ENCODE peak calls at places on chromosomes 5 and 9, in nine cellular contexts. H, D, U, Q, X, F, O, I and W are unnamed samples.

GRCh38 chr5:126736141-126736540 is 40.8 kb upstream of the LMNB1 start:
- DNase-seq in O (no peak), H (no peak), U (no peak), D (no peak), I (no peak), Q (no peak), X (no peak), F (peak; percentile 66), W (no peak)

GRCh38 chr5:142475102-142475501 is 150.3 kb upstream of the SPRY4 start:
- DNase-seq in F (peak; percentile 24), U (no peak), Q (no peak), X (no peak), H (no peak), I (no peak), D (no peak), O (no peak), W (no peak)

GRCh38 chr9:95085036-95085770 is 232.3 kb downstream of the FANCC start:
- DNase-seq in O (no peak), D (no peak), X (no peak), Q (no peak), H (no peak), I (no peak), U (no peak), F (no peak), W (no peak)

GRCh38 chr9:129885018-129885669 is 49.9 kb downstream of the USP20 start:
- DNase-seq in O (no peak), I (peak; percentile 31), U (peak; percentile 38), H (peak; percentile 72), Q (no peak), X (no peak), F (no peak), D (no peak), W (no peak)

GRCh38 chr9:83327323-83327722 is 210.9 kb downstream of the FRMD3 start:
- DNase-seq in F (peak; percentile 48), U (no peak), D (no peak), H (no peak), I (peak; percentile 49), Q (no peak), O (no peak), X (no peak), W (no peak)

GRCh38 chr9:98415782-98416181 is 160.3 kb upstream of the TBC1D2 start:
- DNase-seq in D (no peak), F (no peak), U (no peak), X (no peak), O (no peak), I (no peak), Q (no peak), H (no peak), W (no peak)

GRCh38 chr9:123395276-123396006 is 39.4 kb downstream of the CRB2 start:
- DNase-seq in H (no peak), O (no peak), X (no peak), Q (no peak), U (no peak), F (no peak), D (no peak), I (no peak), W (no peak)

GRCh38 chr5:57174128-57174849 is 430 bp downstream of the GPBP1 start:
- DNase-seq in I (peak; percentile 10), X (no peak), F (peak; percentile 55), O (peak; percentile 35), D (peak; percentile 27), H (peak; percentile 79), Q (peak; percentile 39), U (no peak), W (no peak)

GRCh38 chr5:177035982-177036381 is 13.5 kb downstream of the ZNF346 start:
- DNase-seq in I (peak; percentile 21), O (no peak), Q (peak; percentile 36), X (no peak), F (no peak), U (no peak), H (no peak), D (no peak), W (no peak)

GRCh38 chr5:52751137-52751536 is 36.6 kb upstream of the ITGA1 start:
- DNase-seq in U (no peak), X (no peak), I (no peak), O (no peak), D (no peak), H (no peak), Q (peak; percentile 60), F (no peak), W (no peak)

GRCh38 chr5:79081779-79082178 is 12.2 kb downstream of the BHMT2 start:
- DNase-seq in X (no peak), F (no peak), O (no peak), Q (no peak), D (no peak), I (no peak), H (no peak), U (no peak), W (no peak)

GRCh38 chr9:35489313-35490154 is at the start of gene RUSC2:
- DNase-seq in I (peak; percentile 78), D (peak; percentile 84), U (peak; percentile 74), F (peak; percentile 89), H (no peak), X (peak; percentile 67), O (peak; percentile 61), Q (peak; percentile 95), W (peak; percentile 35)

GRCh38 chr5:102152906-102153787 is 142.9 kb downstream of the SLCO4C1 start:
- DNase-seq in O (no peak), Q (peak; percentile 34), F (peak; percentile 71), X (peak; percentile 7), D (peak; percentile 5), U (peak; percentile 51), H (peak; percentile 68), I (no peak), W (no peak)

GRCh38 chr5:1055896-1056610 is 47.5 kb downstream of the NKD2 start:
- DNase-seq in U (no peak), F (no peak), H (no peak), D (no peak), Q (no peak), X (no peak), O (no peak), I (no peak), W (no peak)

GRCh38 chr5:78518365-78519197 is 130.0 kb downstream of the LHFPL2 start:
- DNase-seq in F (peak; percentile 89), X (no peak), Q (peak; percentile 94), H (no peak), U (no peak), O (no peak), I (peak; percentile 93), D (peak; percentile 90), W (no peak)

GRCh38 chr5:78527054-78527884 is 121.3 kb downstream of the LHFPL2 start:
- DNase-seq in H (no peak), D (peak; percentile 74), Q (peak; percentile 98), X (no peak), F (peak; percentile 98), I (peak; percentile 84), O (no peak), U (no peak), W (no peak)

GRCh38 chr5:143618146-143618545 is 193.8 kb upstream of the HMHB1 start:
- DNase-seq in X (no peak), F (no peak), I (no peak), D (no peak), O (no peak), H (no peak), U (no peak), Q (no peak), W (no peak)

GRCh38 chr9:129774791-129775149 is 21.9 kb upstream of the PTGES start:
- DNase-seq in X (no peak), F (no peak), U (no peak), Q (no peak), O (no peak), D (no peak), H (peak; percentile 21), I (no peak), W (no peak)

GRCh38 chr5:130155395-130155794 is 251.1 kb downstream of the CHSY3 start:
- DNase-seq in O (no peak), H (no peak), X (no peak), D (no peak), I (no peak), F (no peak), U (no peak), Q (no peak), W (no peak)

GRCh38 chr5:78776637-78777036 is 128.1 kb upstream of the LHFPL2 start:
- DNase-seq in Q (no peak), H (no peak), U (no peak), O (no peak), D (no peak), F (peak; percentile 89), I (no peak), X (no peak), W (no peak)

GRCh38 chr5:154189819-154190651 is 498 bp upstream of the GALNT10 start:
- DNase-seq in H (peak; percentile 87), U (peak; percentile 86), I (peak; percentile 94), F (peak; percentile 79), Q (peak; percentile 66), O (peak; percentile 49), D (peak; percentile 95), X (no peak), W (no peak)